ENCODE peak calls at places on chromosome 10, in four cellular contexts. D is fibroblast of mammary gland, G is NB4, T is tibial artery. L is an unnamed sample.
A peak's percentile ranks its signal among the peaks of the same experiment; 100 is the strongest.

GRCh38 chr10:10818082-10818481 is 199.6 kb upstream of the CELF2 start:
- DNase-seq in D (peak; percentile 95), T (peak; percentile 77), G (no peak), L (no peak)

GRCh38 chr10:119933179-119933578 is 40.6 kb downstream of the SEC23IP start:
- DNase-seq in T (no peak), G (peak; percentile 42), D (no peak), L (no peak)

GRCh38 chr10:77090381-77091356 is 546.9 kb downstream of the KCNMA1 start:
- DNase-seq in D (no peak), T (no peak), G (peak; percentile 8), L (peak; percentile 53)

GRCh38 chr10:16854623-16855022 is 37.4 kb upstream of the RSU1 start:
- DNase-seq in D (peak; percentile 64), G (no peak), T (no peak), L (no peak)

GRCh38 chr10:64617071-64617470 is 1095.9 kb downstream of the REEP3 start:
- DNase-seq in G (no peak), T (no peak), D (no peak), L (no peak)

GRCh38 chr10:129031233-129032150 is 435.5 kb upstream of the MGMT start:
- DNase-seq in G (peak; percentile 70), D (peak; percentile 27), T (no peak), L (peak; percentile 32)

GRCh38 chr10:88657901-88658300 is 6.3 kb upstream of the LIPF start:
- DNase-seq in D (peak; percentile 65), G (no peak), T (no peak), L (no peak)

GRCh38 chr10:124200011-124200410 is 106.6 kb upstream of the CHST15 start:
- DNase-seq in T (no peak), D (peak; percentile 17), G (no peak), L (no peak)

GRCh38 chr10:96986200-96986856 is 154.2 kb downstream of the LCOR start:
- DNase-seq in D (no peak), T (no peak), G (no peak), L (no peak)

GRCh38 chr10:70695241-70696030 is 23.1 kb downstream of the ADAMTS14 start:
- DNase-seq in D (peak; percentile 19), G (no peak), T (no peak), L (no peak)

GRCh38 chr10:110355922-110356627 is 51.4 kb upstream of the SMNDC1 start:
- DNase-seq in T (no peak), G (no peak), D (no peak), L (no peak)

GRCh38 chr10:10526846-10527245 is 490.8 kb upstream of the CELF2 start:
- DNase-seq in D (no peak), G (no peak), T (no peak), L (no peak)

GRCh38 chr10:6977641-6978627 is 397.9 kb upstream of the PRKCQ start:
- DNase-seq in G (no peak), D (no peak), T (no peak), L (no peak)

GRCh38 chr10:125340871-125341270 is 180.5 kb upstream of the CTBP2 start:
- DNase-seq in T (no peak), D (peak; percentile 43), G (no peak), L (no peak)

GRCh38 chr10:44460499-44460898 is 75.6 kb upstream of the CXCL12 start:
- DNase-seq in D (peak; percentile 60), G (no peak), T (no peak), L (no peak)

GRCh38 chr10:2893991-2894390 is 173.4 kb upstream of the PFKP start:
- DNase-seq in G (no peak), T (no peak), D (no peak), L (no peak)

GRCh38 chr10:44380829-44381600 is 3.9 kb downstream of the CXCL12 start:
- DNase-seq in G (no peak), T (peak; percentile 27), D (no peak), L (no peak)

GRCh38 chr10:49310460-49310859 is 11.5 kb downstream of the C10orf71 start:
- DNase-seq in D (peak; percentile 5), T (peak; percentile 24), G (no peak), L (no peak)

GRCh38 chr10:50325449-50326188 is 74.3 kb upstream of the ASAH2 start:
- DNase-seq in G (peak; percentile 81), D (peak; percentile 98), T (peak; percentile 87), L (no peak)

GRCh38 chr10:122044713-122045112 is 55.8 kb downstream of the TACC2 start:
- DNase-seq in G (no peak), D (peak; percentile 52), T (peak; percentile 73), L (no peak)

GRCh38 chr10:43055991-43056567 is 20.8 kb upstream of the RET start:
- DNase-seq in T (peak; percentile 23), D (no peak), G (no peak), L (no peak)

GRCh38 chr10:93576888-93577287 is 10.4 kb downstream of the FFAR4 start:
- DNase-seq in T (no peak), G (no peak), D (no peak), L (no peak)

GRCh38 chr10:70222340-70222794 is 10.9 kb downstream of the PPA1 start:
- DNase-seq in T (no peak), D (no peak), G (peak; percentile 41), L (no peak)

GRCh38 chr10:25026463-25026862 is 10.1 kb downstream of the THNSL1 start:
- DNase-seq in D (peak; percentile 31), G (no peak), T (no peak), L (no peak)

GRCh38 chr10:8618834-8619233 is 564.3 kb downstream of the GATA3 start:
- DNase-seq in T (no peak), G (no peak), D (no peak), L (no peak)

GRCh38 chr10:1033601-1034000 is 7.9 kb upstream of the IDI2 start:
- DNase-seq in D (no peak), T (no peak), G (no peak), L (no peak)
- TF ChIP-seq CTCF in D (no peak), T (no peak), G (no peak), L (no peak)

GRCh38 chr10:98309366-98310355 is 41.7 kb upstream of the LOXL4 start:
- DNase-seq in G (peak; percentile 68), D (peak; percentile 83), T (peak; percentile 84), L (peak; percentile 89)
- TF ChIP-seq CTCF in G (peak; percentile 50), D (peak; percentile 90), T (peak; percentile 87), L (peak; percentile 87)

GRCh38 chr10:14195455-14195854 is 135.3 kb downstream of the FRMD4A start:
- DNase-seq in G (no peak), D (no peak), T (no peak), L (no peak)

GRCh38 chr10:14196113-14196512 is 134.6 kb downstream of the FRMD4A start:
- DNase-seq in G (no peak), T (no peak), D (no peak), L (no peak)

GRCh38 chr10:14205246-14205645 is 125.5 kb downstream of the FRMD4A start:
- DNase-seq in G (no peak), T (no peak), D (no peak), L (no peak)

DNA sequence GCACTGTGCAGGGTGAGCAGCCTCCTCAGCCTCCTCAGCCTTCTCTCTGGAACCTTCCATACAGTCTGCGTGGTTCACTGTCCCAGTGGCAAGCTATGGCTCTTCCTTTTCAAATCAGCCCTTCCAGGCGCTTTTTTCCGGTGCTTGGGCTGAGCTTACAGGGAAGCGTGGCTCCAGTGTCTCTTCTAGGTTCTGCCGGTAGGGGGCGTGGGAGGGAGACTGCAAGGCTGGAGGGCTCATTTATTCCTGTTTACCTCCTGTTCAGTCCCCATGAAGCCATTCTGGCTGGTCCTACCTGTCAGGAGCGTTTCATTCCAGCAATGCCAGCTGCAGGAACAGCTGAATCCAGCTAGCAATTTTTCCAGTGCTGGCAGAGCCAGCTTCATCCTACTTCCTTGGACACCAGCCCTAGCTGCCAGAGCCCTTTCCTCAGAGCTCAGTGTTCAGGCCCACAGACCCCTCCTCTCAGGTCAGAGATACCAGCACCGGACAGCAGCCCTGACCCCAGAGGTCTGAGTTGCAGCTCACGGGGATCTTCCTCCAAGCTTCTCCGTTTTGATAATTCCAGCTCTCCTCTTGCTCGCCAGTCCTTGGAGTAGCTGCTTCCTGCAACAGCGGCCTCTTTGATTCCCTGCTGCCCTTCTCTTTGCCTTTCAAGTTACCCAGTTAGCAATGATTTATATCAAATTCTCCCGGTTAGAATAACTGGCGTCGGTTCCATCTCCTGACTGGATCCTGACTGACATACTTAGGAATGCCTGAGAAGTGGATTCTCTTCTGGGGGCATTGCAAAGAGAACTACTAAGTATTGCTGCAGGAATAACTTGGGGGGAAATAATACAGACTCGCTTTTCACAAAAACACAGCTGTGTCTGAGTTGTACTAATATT is 129.8 kb downstream of the FRMD4A start:
- DNase-seq in T (no peak), G (peak; percentile 21), D (no peak), L (no peak)
- TF ChIP-seq CTCF in T (no peak), G (peak; percentile 27), D (peak; percentile 36), L (peak; percentile 14)

DNA sequence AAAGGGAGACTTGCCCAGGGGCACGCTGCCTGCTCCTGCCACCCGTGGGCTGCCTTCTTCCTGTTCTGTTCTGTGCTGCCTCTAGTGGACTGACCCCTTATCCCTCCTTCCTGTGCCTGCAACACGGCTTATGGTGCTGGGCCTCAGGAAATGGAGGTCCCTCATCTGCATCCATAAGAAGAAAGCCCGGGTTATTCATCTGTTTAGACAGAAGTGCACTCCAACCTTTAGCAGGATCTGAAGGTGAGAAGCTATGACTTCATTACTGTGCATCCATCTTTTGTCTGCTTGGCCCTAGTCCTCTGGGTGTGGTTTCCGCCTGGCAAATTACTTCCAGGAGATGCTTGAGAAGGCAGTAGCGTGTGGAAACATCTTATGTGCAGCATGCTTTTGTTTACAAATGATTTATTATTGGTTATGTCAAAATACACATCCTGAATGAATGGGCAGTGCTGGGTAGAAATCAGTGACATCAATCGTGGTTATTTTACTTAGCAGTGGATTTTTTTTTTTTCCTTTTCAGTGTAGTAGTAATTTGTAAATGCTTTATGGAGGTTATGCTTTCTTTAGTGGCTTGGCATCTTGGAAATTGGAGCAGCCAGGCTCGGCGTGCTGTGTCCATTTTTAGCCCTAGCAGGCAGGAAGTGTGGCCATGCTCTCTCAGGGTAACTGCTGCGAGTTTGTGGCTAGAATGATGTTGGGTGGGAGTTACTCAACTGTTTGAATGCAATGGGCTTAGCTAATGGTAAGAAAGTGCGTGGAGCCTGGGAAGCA is 12.7 kb downstream of the PTPRE start:
- DNase-seq in T (no peak), D (peak; percentile 79), G (peak; percentile 93), L (no peak)
- TF ChIP-seq CTCF in T (no peak), D (peak; percentile 36), G (peak; percentile 72), L (no peak)

GRCh38 chr10:14396441-14397048 is 65.8 kb upstream of the FRMD4A start:
- DNase-seq in T (no peak), D (peak; percentile 27), G (no peak), L (no peak)
- TF ChIP-seq CTCF in T (no peak), D (peak; percentile 71), G (peak; percentile 28), L (no peak)

L was measured in D721Med.